ENCODE peak calls at places on chromosomes 1 and 21, in seven cellular contexts. P, D, O, M, T, U and A are unnamed samples.

GRCh38 chr1:72362538-72362937 is 80.2 kb upstream of the NEGR1 start:
- DNase-seq in O (no peak), U (no peak), M (no peak), T (no peak), D (no peak), P (no peak), A (no peak)

GRCh38 chr21:42118901-42119300 is 47.8 kb downstream of the UMODL1 start:
- DNase-seq in U (no peak), M (no peak), D (no peak), T (no peak), O (no peak), P (no peak), A (no peak)

GRCh38 chr1:19799877-19800804 is at the start of gene TMCO4:
- DNase-seq in U (peak), M (no peak), D (no peak), T (peak), O (peak), P (peak), A (no peak)

GRCh38 chr21:17732306-17732705 is 86.8 kb downstream of the C21orf91 start:
- DNase-seq in M (no peak), D (no peak), U (no peak), T (no peak), P (no peak), O (no peak), A (no peak)

GRCh38 chr21:31564439-31564838 is 95.1 kb upstream of the SOD1 start:
- DNase-seq in O (no peak), T (no peak), U (no peak), M (no peak), D (no peak), P (no peak), A (no peak)

GRCh38 chr1:162279099-162279498 is 97.6 kb downstream of the SPATA46 start:
- DNase-seq in M (no peak), O (no peak), T (no peak), U (no peak), D (no peak), P (no peak), A (no peak)

GRCh38 chr1:171433451-171433850 is 51.9 kb upstream of the PRRC2C start:
- DNase-seq in M (no peak), P (no peak), O (no peak), D (no peak), T (peak), U (no peak), A (no peak)

GRCh38 chr1:111814642-111815041 is 58.9 kb downstream of the DDX20 start:
- DNase-seq in M (no peak), T (no peak), O (no peak), P (no peak), D (no peak), U (no peak), A (no peak)

GRCh38 chr1:27099154-27099903 is 55.6 kb downstream of the SLC9A1 start:
- DNase-seq in D (no peak), O (no peak), U (peak), P (peak), M (no peak), T (peak), A (no peak)

GRCh38 chr1:1924378-1924777 is 5.3 kb upstream of the TMEM52 start:
- DNase-seq in O (no peak), T (no peak), U (no peak), D (no peak), M (no peak), P (no peak), A (no peak)

GRCh38 chr1:24201941-24202440 is 14.9 kb upstream of the IFNLR1 start:
- DNase-seq in T (peak), U (peak), O (no peak), M (no peak), P (peak), D (peak), A (peak)

GRCh38 chr1:209584186-209584776 is 767 bp downstream of the CAMK1G start:
- DNase-seq in D (no peak), U (no peak), P (no peak), T (peak), M (no peak), O (no peak), A (no peak)

GRCh38 chr1:149884433-149885363 is 14.7 kb upstream of the BOLA1 start:
- DNase-seq in M (no peak), P (peak), T (peak), D (no peak), U (no peak), O (no peak), A (no peak)

GRCh38 chr1:93636712-93637111 is 44.9 kb downstream of the BCAR3 start:
- DNase-seq in U (no peak), D (no peak), T (no peak), M (no peak), P (no peak), O (no peak), A (no peak)

GRCh38 chr21:31888936-31889371 is 16.1 kb downstream of the HUNK start:
- DNase-seq in M (no peak), P (no peak), D (no peak), O (no peak), U (no peak), T (no peak), A (peak)

GRCh38 chr1:152440635-152441471 is 26.8 kb upstream of the CRNN start:
- DNase-seq in O (peak), D (peak), M (no peak), T (peak), U (peak), P (peak), A (peak)

GRCh38 chr1:150168960-150169565 is 19.3 kb downstream of the PLEKHO1 start:
- DNase-seq in P (no peak), D (no peak), O (no peak), M (no peak), T (peak), U (peak), A (peak)

GRCh38 chr1:72000809-72001208 is 281.5 kb downstream of the NEGR1 start:
- DNase-seq in T (peak), U (no peak), M (no peak), P (no peak), D (no peak), O (no peak), A (no peak)